ENCODE peak calls at places on chromosomes 13 and 19, in five cellular contexts. E, F, R, U and C are unnamed samples.

GRCh38 chr13:101916108-101916757 is 463.8 kb downstream of the ITGBL1 start:
- DNase-seq in U (no peak), F (peak; percentile 42), E (no peak), R (no peak), C (no peak)

GRCh38 chr13:19172647-19173030 is 9.0 kb downstream of the TUBA3C start:
- DNase-seq in E (no peak), U (no peak), F (no peak), R (no peak), C (no peak)

GRCh38 chr19:39934584-39935233 is at the start of gene FCGBP:
- DNase-seq in E (no peak), R (no peak), F (no peak), U (no peak), C (no peak)

GRCh38 chr13:108214511-108215383 is 589 bp downstream of the LIG4 start:
- DNase-seq in E (no peak), F (no peak), U (no peak), R (no peak), C (no peak)

GRCh38 chr13:46173656-46174055 is 8.3 kb downstream of the LCP1 start:
- DNase-seq in R (no peak), F (no peak), U (peak; percentile 77), E (no peak), C (no peak)

GRCh38 chr13:110163020-110163658 is 143.8 kb downstream of the COL4A1 start:
- DNase-seq in F (no peak), E (peak; percentile 23), R (no peak), U (peak; percentile 78), C (no peak)

GRCh38 chr19:47417107-47417745 is 2.1 kb downstream of the MEIS3 start:
- DNase-seq in E (no peak), R (no peak), U (no peak), F (no peak), C (no peak)

GRCh38 chr19:29714953-29715694 is at the start of gene C19orf12:
- DNase-seq in R (no peak), F (peak; percentile 59), E (peak; percentile 90), U (no peak), C (no peak)

GRCh38 chr13:78326608-78327007 is 276.7 kb downstream of the POU4F1 start:
- DNase-seq in F (no peak), U (no peak), R (no peak), E (no peak), C (no peak)

GRCh38 chr19:43476606-43477005 is 11.2 kb upstream of the LYPD3 start:
- DNase-seq in F (no peak), E (no peak), U (no peak), R (no peak), C (no peak)

GRCh38 chr19:14476663-14477401 is 1.7 kb upstream of the PTGER1 start:
- DNase-seq in R (peak; percentile 34), F (no peak), E (no peak), U (no peak), C (no peak)

GRCh38 chr19:4713384-4713951 is 10.2 kb downstream of the DPP9 start:
- DNase-seq in E (peak; percentile 96), U (no peak), R (no peak), F (no peak), C (peak; percentile 94)

GRCh38 chr19:8340341-8341096 is 2.5 kb downstream of the KANK3 start:
- DNase-seq in R (no peak), E (no peak), U (no peak), F (no peak), C (peak; percentile 95)

GRCh38 chr19:45769821-45770191 is 754 bp upstream of the SIX5 start:
- DNase-seq in R (no peak), F (no peak), U (no peak), E (peak; percentile 94), C (no peak)

GRCh38 chr19:3607398-3608078 is 863 bp upstream of the TBXA2R start:
- DNase-seq in E (no peak), U (peak; percentile 20), R (no peak), F (no peak), C (no peak)

GRCh38 chr19:50453243-50453642 is 20.6 kb downstream of the MYBPC2 start:
- DNase-seq in F (no peak), R (no peak), E (no peak), U (no peak), C (no peak)

GRCh38 chr13:94128430-94128829 is 351.1 kb downstream of the DCT start:
- DNase-seq in R (no peak), U (no peak), E (no peak), F (no peak), C (no peak)

GRCh38 chr19:4474504-4475136 is 2.5 kb downstream of the HDGFL2 start:
- DNase-seq in R (no peak), U (no peak), F (peak; percentile 60), E (no peak), C (no peak)

GRCh38 chr13:70541451-70541850 is 433.2 kb upstream of the KLHL1 start:
- DNase-seq in F (no peak), E (no peak), R (no peak), U (no peak), C (no peak)

GRCh38 chr19:8569066-8569761 is 8.0 kb downstream of the MYO1F start:
- DNase-seq in E (no peak), U (peak; percentile 98), R (peak; percentile 61), F (no peak), C (no peak)

GRCh38 chr19:29569038-29569911 is 36.8 kb upstream of the POP4 start:
- DNase-seq in F (no peak), U (no peak), R (no peak), E (peak; percentile 56), C (no peak)

GRCh38 chr13:33259296-33259695 is 26.3 kb downstream of the STARD13 start:
- DNase-seq in E (no peak), U (no peak), F (no peak), R (no peak), C (no peak)

GRCh38 chr19:32058131-32058530 is 287.3 kb upstream of the ZNF507 start:
- DNase-seq in R (no peak), F (no peak), E (no peak), U (no peak), C (no peak)